ENCODE peak calls at places on chromosomes 2 and 18, in ten cellular contexts. C, F, L, V, B, Y, I, E, P and H are unnamed samples.

GRCh38 chr18:8706981-8707940 is 1.9 kb downstream of the MTCL1 start:
- DNase-seq in C (no peak), F (no peak), L (no peak), V (no peak), B (no peak), Y (peak; percentile 78), I (peak; percentile 5), E (no peak), P (no peak), H (no peak)

GRCh38 chr2:172643142-172643541 is 87.3 kb downstream of the PDK1 start:
- DNase-seq in C (no peak), F (no peak), L (no peak), V (no peak), B (no peak), Y (peak; percentile 81), I (no peak), E (no peak), P (no peak), H (no peak)

GRCh38 chr2:65974067-65974723 is 460.7 kb upstream of the MEIS1 start:
- DNase-seq in C (no peak), F (no peak), L (no peak), V (no peak), B (no peak), Y (no peak), I (no peak), E (no peak), P (no peak), H (no peak)

GRCh38 chr2:106885981-106886915 is at the start of gene ST6GAL2:
- DNase-seq in C (no peak), F (no peak), L (no peak), V (no peak), B (no peak), Y (no peak), I (no peak), E (no peak), P (no peak), H (no peak)

GRCh38 chr2:239311132-239312040 is 89.4 kb downstream of the HDAC4 start:
- DNase-seq in C (no peak), F (no peak), L (peak; percentile 75), V (no peak), B (no peak), Y (peak; percentile 26), I (no peak), E (no peak), P (peak; percentile 92), H (no peak)

GRCh38 chr2:29202819-29203495 is 87.7 kb downstream of the CLIP4 start:
- DNase-seq in C (no peak), F (no peak), L (no peak), V (no peak), B (no peak), Y (no peak), I (no peak), E (no peak), P (no peak), H (no peak)

GRCh38 chr2:212912445-212913103 is 238.8 kb downstream of the IKZF2 start:
- DNase-seq in C (no peak), F (no peak), L (no peak), V (no peak), B (no peak), Y (peak; percentile 81), I (no peak), E (peak; percentile 63), P (no peak), H (no peak)

GRCh38 chr2:107068069-107068468 is 182.1 kb upstream of the ST6GAL2 start:
- DNase-seq in C (no peak), F (no peak), L (no peak), V (no peak), B (no peak), Y (no peak), I (no peak), E (no peak), P (no peak), H (no peak)

GRCh38 chr18:76450912-76451421 is 44.1 kb downstream of the ZNF516 start:
- DNase-seq in C (no peak), F (no peak), L (no peak), V (no peak), B (no peak), Y (peak; percentile 67), I (no peak), E (no peak), P (peak; percentile 5), H (peak; percentile 13)

GRCh38 chr2:176545627-176546026 is 276.4 kb downstream of the MTX2 start:
- DNase-seq in C (no peak), F (no peak), L (no peak), V (no peak), B (no peak), Y (no peak), I (no peak), E (no peak), P (no peak), H (no peak)

GRCh38 chr2:48838029-48838428 is 82.5 kb upstream of the LHCGR start:
- DNase-seq in C (no peak), F (no peak), L (no peak), V (no peak), B (no peak), Y (no peak), I (no peak), E (no peak), P (no peak), H (no peak)

GRCh38 chr2:200765139-200765951 is 46.4 kb upstream of the BZW1 start:
- DNase-seq in C (peak; percentile 45), F (no peak), L (no peak), V (no peak), B (no peak), Y (peak; percentile 97), I (no peak), E (peak; percentile 96), P (no peak), H (no peak)

GRCh38 chr2:3728104-3729054 is 25.0 kb downstream of the DCDC2C start:
- DNase-seq in C (no peak), F (no peak), L (no peak), V (peak; percentile 30), B (no peak), Y (peak; percentile 32), I (no peak), E (no peak), P (no peak), H (no peak)

GRCh38 chr18:51039138-51040112 is 9.4 kb downstream of the SMAD4 start:
- DNase-seq in C (no peak), F (no peak), L (no peak), V (no peak), B (no peak), Y (no peak), I (no peak), E (no peak), P (no peak), H (no peak)

GRCh38 chr18:73556904-73557303 is 590.7 kb downstream of the FBXO15 start:
- DNase-seq in C (no peak), F (no peak), L (no peak), V (no peak), B (no peak), Y (no peak), I (no peak), E (no peak), P (no peak), H (no peak)

GRCh38 chr2:208608436-208608835 is 201.8 kb downstream of the PTH2R start:
- DNase-seq in C (no peak), F (no peak), L (no peak), V (no peak), B (no peak), Y (no peak), I (no peak), E (no peak), P (peak; percentile 42), H (no peak)

GRCh38 chr2:118584877-118585276 is 262.6 kb downstream of the EN1 start:
- DNase-seq in C (no peak), F (no peak), L (no peak), V (no peak), B (no peak), Y (no peak), I (no peak), E (no peak), P (no peak), H (no peak)

GRCh38 chr18:79681484-79682387 is 2.1 kb downstream of the CTDP1 start:
- DNase-seq in C (peak; percentile 50), F (no peak), L (peak; percentile 73), V (no peak), B (peak; percentile 50), Y (no peak), I (peak; percentile 60), E (no peak), P (no peak), H (no peak)

GRCh38 chr2:11697103-11697871 is 27.3 kb upstream of the NTSR2 start:
- DNase-seq in C (no peak), F (peak; percentile 71), L (peak; percentile 82), V (no peak), B (no peak), Y (peak; percentile 86), I (no peak), E (peak; percentile 74), P (no peak), H (no peak)

GRCh38 chr2:203817147-203817546 is 50.4 kb upstream of the CTLA4 start:
- DNase-seq in C (no peak), F (no peak), L (no peak), V (no peak), B (no peak), Y (no peak), I (no peak), E (no peak), P (no peak), H (no peak)

GRCh38 chr2:173496746-173497145 is 142.1 kb downstream of the CDCA7 start:
- DNase-seq in C (no peak), F (no peak), L (no peak), V (no peak), B (no peak), Y (peak; percentile 60), I (no peak), E (peak; percentile 29), P (no peak), H (no peak)

GRCh38 chr18:49017813-49018552 is 67.2 kb upstream of the SMAD7 start:
- DNase-seq in C (no peak), F (no peak), L (peak; percentile 38), V (no peak), B (no peak), Y (no peak), I (no peak), E (no peak), P (no peak), H (no peak)

GRCh38 chr2:218072002-218072401 is 2.9 kb downstream of the RUFY4 start:
- DNase-seq in C (no peak), F (no peak), L (no peak), V (no peak), B (no peak), Y (no peak), I (no peak), E (no peak), P (no peak), H (no peak)